ENCODE peak calls at places on chromosomes 3 and 15, in five cellular contexts. S is ascending aorta, M is T-helper 17 cell, V is putamen, A is cerebellum. Y is an unnamed sample.
A peak's percentile ranks its signal among the peaks of the same experiment; 100 is the strongest.

GRCh38 chr3:64114651-64115050 is 91.4 kb upstream of the PSMD6 start:
- DNase-seq in S (no peak), M (no peak), V (no peak), A (no peak), Y (no peak)

GRCh38 chr3:42036483-42036823 is 54.7 kb upstream of the TRAK1 start:
- DNase-seq in S (peak; percentile 80), M (no peak), V (no peak), A (no peak), Y (no peak)

GRCh38 chr3:23923786-23924185 is 6.9 kb downstream of the RPL15 start:
- DNase-seq in S (no peak), M (no peak), V (no peak), A (no peak), Y (no peak)

GRCh38 chr3:54541369-54541768 is 386.5 kb downstream of the LRTM1 start:
- DNase-seq in S (no peak), M (no peak), V (no peak), A (no peak), Y (no peak)

GRCh38 chr3:78728406-78729145 is 1039.2 kb downstream of the ROBO1 start:
- DNase-seq in S (no peak), M (no peak), V (peak; percentile 89), A (peak; percentile 54), Y (peak; percentile 75)

GRCh38 chr3:197700095-197700494 is 36.6 kb downstream of the RUBCN start:
- DNase-seq in S (no peak), M (no peak), V (no peak), A (no peak), Y (no peak)

GRCh38 chr15:89116404-89116803 is 28.1 kb downstream of the ABHD2 start:
- DNase-seq in S (no peak), M (no peak), V (no peak), A (no peak), Y (no peak)

GRCh38 chr15:31276596-31277298 is 49.9 kb upstream of the KLF13 start:
- DNase-seq in S (no peak), M (no peak), V (no peak), A (peak; percentile 83), Y (peak; percentile 95)

GRCh38 chr3:124258057-124258500 is 266.2 kb upstream of the ROPN1 start:
- DNase-seq in S (peak; percentile 73), M (no peak), V (no peak), A (no peak), Y (no peak)

GRCh38 chr15:68666120-68666811 is 87.5 kb downstream of the CORO2B start:
- DNase-seq in S (peak; percentile 44), M (no peak), V (no peak), A (peak; percentile 78), Y (peak; percentile 87)

GRCh38 chr15:87681054-87681453 is 575.5 kb downstream of the NTRK3 start:
- DNase-seq in S (no peak), M (no peak), V (no peak), A (no peak), Y (no peak)

GRCh38 chr3:171646357-171647133 is 163.7 kb downstream of the PLD1 start:
- DNase-seq in S (no peak), M (no peak), V (peak; percentile 47), A (peak; percentile 18), Y (peak; percentile 43)

GRCh38 chr15:45454825-45455224 is 67.7 kb downstream of the SLC30A4 start:
- DNase-seq in S (peak; percentile 77), M (peak; percentile 65), V (no peak), A (no peak), Y (no peak)

GRCh38 chr3:12350151-12350813 is 61.4 kb downstream of the PPARG start:
- DNase-seq in S (peak; percentile 68), M (no peak), V (no peak), A (peak; percentile 14), Y (peak; percentile 19)

GRCh38 chr3:197249542-197249941 is 48.9 kb downstream of the DLG1 start:
- DNase-seq in S (no peak), M (no peak), V (no peak), A (no peak), Y (no peak)

GRCh38 chr3:31277582-31277981 is 255.1 kb upstream of the STT3B start:
- DNase-seq in S (peak; percentile 72), M (no peak), V (no peak), A (no peak), Y (no peak)

GRCh38 chr3:186095584-186096061 is 13.3 kb downstream of the ETV5 start:
- DNase-seq in S (no peak), M (no peak), V (no peak), A (no peak), Y (no peak)

GRCh38 chr3:10946526-10946925 is 46.0 kb upstream of the SLC6A1 start:
- DNase-seq in S (no peak), M (no peak), V (no peak), A (no peak), Y (no peak)

GRCh38 chr15:29056839-29057450 is 171.2 kb downstream of the APBA2 start:
- DNase-seq in S (no peak), M (no peak), V (no peak), A (no peak), Y (no peak)

GRCh38 chr3:150588027-150588830 is 14.9 kb upstream of the SELENOT start:
- DNase-seq in S (no peak), M (no peak), V (no peak), A (no peak), Y (no peak)

GRCh38 chr3:142886938-142887337 is 1.9 kb downstream of the PCOLCE2 start:
- DNase-seq in S (no peak), M (no peak), V (no peak), A (no peak), Y (no peak)

GRCh38 chr15:60914360-60914759 is 314.7 kb downstream of the RORA start:
- DNase-seq in S (no peak), M (no peak), V (no peak), A (no peak), Y (no peak)

GRCh38 chr3:76025561-76025960 is 240.2 kb upstream of the ZNF717 start:
- DNase-seq in S (no peak), M (no peak), V (no peak), A (no peak), Y (no peak)

GRCh38 chr15:73022156-73022555 is 30.1 kb upstream of the NEO1 start:
- DNase-seq in S (no peak), M (no peak), V (no peak), A (no peak), Y (no peak)

GRCh38 chr15:68541743-68542142 is 37.0 kb upstream of the CORO2B start:
- DNase-seq in S (no peak), M (no peak), V (no peak), A (no peak), Y (no peak)

GRCh38 chr15:47678047-47678446 is 39.3 kb upstream of the SEMA6D start:
- DNase-seq in S (no peak), M (no peak), V (no peak), A (no peak), Y (no peak)

GRCh38 chr15:77856718-77857346 is 220.7 kb downstream of the TBC1D2B start:
- DNase-seq in S (no peak), M (no peak), V (no peak), A (no peak), Y (no peak)

Y was measured in G401.